ENCODE peak calls at places on chromosome 3, in six cellular contexts. D is OCI-LY7, P is PC-3, H is GM23338, O is neural progenitor cell, Q is MM.1S. U is an unnamed sample.

GRCh38 chr3:41569632-41570338 is 370.5 kb downstream of the CTNNB1 start:
- DNase-seq in D (no peak), P (peak; percentile 49), H (no peak), O (no peak), Q (no peak), U (no peak)

GRCh38 chr3:64235605-64236004 is 10.3 kb upstream of the PRICKLE2 start:
- DNase-seq in D (no peak), P (no peak), H (no peak), O (no peak), Q (no peak), U (no peak)

GRCh38 chr3:168620854-168621253 is 525.1 kb upstream of the GOLIM4 start:
- DNase-seq in D (peak; percentile 32), P (peak; percentile 58), H (peak; percentile 88), O (peak; percentile 71), Q (peak; percentile 46), U (peak; percentile 36)

GRCh38 chr3:65855370-65856100 is 183.2 kb downstream of the MAGI1 start:
- DNase-seq in D (no peak), P (peak; percentile 38), H (peak; percentile 17), O (no peak), Q (no peak), U (no peak)

GRCh38 chr3:41216993-41217392 is 17.7 kb downstream of the CTNNB1 start:
- DNase-seq in D (no peak), P (peak; percentile 10), H (no peak), O (no peak), Q (no peak), U (no peak)

GRCh38 chr3:176953106-176954080 is 243.9 kb downstream of the TBL1XR1 start:
- DNase-seq in D (no peak), P (peak; percentile 24), H (no peak), O (no peak), Q (no peak), U (no peak)

GRCh38 chr3:138418556-138419206 is 15.7 kb upstream of the ESYT3 start:
- DNase-seq in D (no peak), P (no peak), H (no peak), O (no peak), Q (no peak), U (no peak)

GRCh38 chr3:32896143-32896542 is 55.3 kb upstream of the CCR4 start:
- DNase-seq in D (no peak), P (no peak), H (no peak), O (no peak), Q (no peak), U (no peak)

GRCh38 chr3:188396251-188396650 is 242.3 kb downstream of the LPP start:
- DNase-seq in D (no peak), P (no peak), H (no peak), O (no peak), Q (no peak), U (no peak)

GRCh38 chr3:89613241-89613640 is 505.8 kb downstream of the EPHA3 start:
- DNase-seq in D (no peak), P (no peak), H (peak; percentile 17), O (no peak), Q (no peak), U (no peak)

GRCh38 chr3:134640872-134641470 is 9.9 kb downstream of the KY start:
- DNase-seq in D (peak; percentile 28), P (peak; percentile 22), H (peak; percentile 79), O (peak; percentile 59), Q (no peak), U (peak; percentile 64)

GRCh38 chr3:113747719-113748046 is 848 bp downstream of the ATP6V1A start:
- DNase-seq in D (peak; percentile 18), P (peak; percentile 27), H (no peak), O (peak; percentile 18), Q (peak; percentile 43), U (no peak)

GRCh38 chr3:46860381-46861292 is 2.6 kb downstream of the MYL3 start:
- DNase-seq in D (peak; percentile 44), P (peak; percentile 44), H (peak; percentile 61), O (no peak), Q (no peak), U (no peak)

GRCh38 chr3:154602241-154602640 is 172.3 kb upstream of the GPR149 start:
- DNase-seq in D (no peak), P (no peak), H (no peak), O (no peak), Q (no peak), U (no peak)

DNA sequence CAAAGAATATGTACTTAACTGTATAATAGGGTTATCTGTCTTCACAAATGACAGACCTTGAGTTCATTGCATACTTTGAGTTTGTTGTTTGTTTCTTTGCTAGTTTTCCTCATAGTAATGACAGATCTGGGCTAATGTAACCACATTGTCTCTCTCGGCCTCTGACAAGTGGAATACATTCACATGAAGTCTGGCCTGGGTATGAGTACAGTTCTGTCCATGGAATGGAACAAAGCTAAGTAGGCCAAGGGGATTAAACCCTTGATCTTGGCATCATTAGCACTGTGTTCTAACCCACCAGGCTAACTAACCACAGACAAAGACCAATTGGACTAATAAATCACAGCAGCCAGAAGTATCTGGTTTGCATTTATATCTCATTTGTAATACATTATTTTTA is 7.6 kb upstream of the VGLL3 start:
- DNase-seq in D (no peak), P (no peak), H (no peak), O (no peak), Q (no peak), U (no peak)
- TF ChIP-seq EZH2phosphoT487 in D (no peak), P (no peak), H (no peak), O (no peak), Q (no peak), U (no peak)

GRCh38 chr3:124775776-124776336 is 45.6 kb downstream of the UMPS start:
- DNase-seq in D (no peak), P (no peak), H (no peak), O (peak; percentile 20), Q (no peak), U (no peak)
- H3K4me2 ChIP-seq in D (no peak overlapping the region), P (no peak overlapping the region), H (no peak overlapping the region), O (no peak overlapping the region), Q (no peak overlapping the region), U (no peak overlapping the region)

DNA sequence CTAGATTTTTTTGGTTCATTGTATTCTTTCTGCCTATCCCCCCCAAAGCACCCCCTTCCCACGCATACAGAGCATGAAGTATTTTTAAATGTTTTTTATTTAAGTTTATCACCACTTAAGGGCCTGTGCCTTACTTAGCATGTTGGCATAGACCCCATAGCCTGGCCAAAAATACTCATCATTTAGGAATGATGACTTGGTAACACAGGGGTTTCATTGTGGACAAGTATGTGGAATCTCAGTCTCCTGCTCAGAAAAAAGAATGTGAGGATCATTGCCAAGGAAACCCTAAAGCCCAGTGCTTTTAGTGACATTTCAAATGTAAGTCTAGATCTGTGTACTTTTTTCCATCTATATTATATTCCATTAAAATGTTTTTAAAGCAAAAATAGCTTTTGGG is 146.3 kb downstream of the ALCAM start:
- DNase-seq in D (no peak), P (peak; percentile 79), H (no peak), O (no peak), Q (no peak), U (no peak)
- TF ChIP-seq EZH2phosphoT487 in D (no peak), P (no peak), H (no peak), O (no peak), Q (no peak), U (no peak)

DNA sequence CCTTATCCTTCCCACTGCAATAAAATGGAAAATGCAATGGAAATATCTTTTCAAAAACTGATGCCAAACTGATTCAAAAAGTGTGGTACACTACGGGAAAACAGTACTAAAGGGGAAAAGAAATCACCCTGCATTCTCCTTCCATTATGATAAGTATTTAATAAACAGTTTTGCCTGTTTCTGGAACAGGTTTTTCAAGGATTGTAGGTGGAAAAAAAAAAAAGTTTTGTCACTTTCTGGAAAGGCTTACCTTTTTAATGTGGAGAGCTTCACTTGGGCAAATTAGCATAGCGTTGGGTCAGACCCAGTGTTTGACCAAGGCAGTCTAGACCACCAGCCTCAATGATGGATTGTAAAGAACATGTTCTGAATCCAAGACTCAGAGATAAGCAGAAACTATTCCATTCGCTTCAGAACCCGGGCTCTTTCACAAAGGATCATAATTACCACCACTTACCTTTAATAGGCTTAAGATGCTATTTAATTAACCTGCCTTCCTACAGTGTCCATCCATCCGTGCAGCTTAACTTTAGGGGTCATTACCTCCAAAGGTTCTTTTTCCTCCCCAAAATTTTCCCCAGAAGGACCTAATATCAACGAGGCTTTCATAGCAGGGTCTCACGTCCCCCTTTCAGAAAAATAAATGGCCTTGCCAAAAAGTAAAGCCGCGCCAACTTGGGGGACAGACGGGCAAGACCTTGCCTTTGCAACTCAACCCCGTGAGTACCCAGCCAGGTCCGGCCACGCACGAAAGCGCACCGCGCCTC is 1.0 kb downstream of the DCBLD2 start:
- DNase-seq in D (no peak), P (no peak), H (no peak), O (peak; percentile 13), Q (no peak), U (peak; percentile 5)
- H3K4me2 ChIP-seq in D (peak overlapping the region; percentile 91), P (peak overlapping the region; percentile 90), H (peak overlapping the region; percentile 95), O (peak overlapping the region; percentile 80), Q (peak overlapping the region; percentile 98), U (peak overlapping the region; percentile 81)

GRCh38 chr3:193852901-193853300 is 259.9 kb downstream of the OPA1 start:
- DNase-seq in D (no peak), P (no peak), H (no peak), O (no peak), Q (no peak), U (no peak)

GRCh38 chr3:193853511-193854219 is 260.7 kb downstream of the OPA1 start:
- DNase-seq in D (no peak), P (peak; percentile 40), H (no peak), O (no peak), Q (no peak), U (no peak)

GRCh38 chr3:193850084-193850619 is 257.1 kb downstream of the OPA1 start:
- DNase-seq in D (no peak), P (no peak), H (no peak), O (no peak), Q (peak; percentile 62), U (no peak)

GRCh38 chr3:193851941-193852674 is 259.1 kb downstream of the OPA1 start:
- DNase-seq in D (no peak), P (peak; percentile 31), H (peak; percentile 83), O (peak; percentile 82), Q (no peak), U (no peak)

GRCh38 chr3:193851416-193851815 is 258.4 kb downstream of the OPA1 start:
- DNase-seq in D (no peak), P (peak; percentile 86), H (no peak), O (no peak), Q (no peak), U (no peak)
- TF ChIP-seq EZH2phosphoT487 in D (no peak), P (no peak), H (no peak), O (no peak), Q (no peak), U (no peak)

GRCh38 chr3:132723551-132723950 is 1.3 kb upstream of the NPHP3 start:
- DNase-seq in D (no peak), P (no peak), H (no peak), O (no peak), Q (no peak), U (no peak)
- H3K4me2 ChIP-seq in D (peak overlapping the region; percentile 100), P (peak overlapping the region; percentile 94), H (peak overlapping the region; percentile 74), O (peak overlapping the region; percentile 90), Q (peak overlapping the region; percentile 88), U (peak overlapping the region; percentile 83)

GRCh38 chr3:189863031-189863430 is 231.8 kb downstream of the TP63 start:
- DNase-seq in D (no peak), P (no peak), H (no peak), O (no peak), Q (no peak), U (no peak)
- TF ChIP-seq EZH2phosphoT487 in D (no peak), P (no peak), H (no peak), O (no peak), Q (no peak), U (no peak)

DNA sequence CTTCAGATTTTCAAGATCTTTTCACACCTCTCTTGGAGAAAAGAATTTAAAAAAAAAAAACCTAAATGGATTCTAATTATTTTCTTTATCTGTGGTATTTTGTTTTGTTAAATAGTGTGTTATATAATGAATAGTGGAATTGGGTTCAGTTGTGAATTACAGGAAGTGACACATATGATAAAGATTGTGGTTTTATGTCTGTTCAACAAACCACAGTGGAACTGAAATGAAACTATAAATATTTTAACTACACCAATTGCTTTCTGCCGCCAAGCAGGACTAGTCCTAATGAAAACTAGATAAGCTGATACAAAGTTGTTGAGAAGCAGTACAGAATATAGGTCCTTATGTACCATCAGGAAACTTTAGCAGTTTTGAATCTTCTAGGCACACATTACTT is 121.6 kb downstream of the UBE2E2 start:
- DNase-seq in D (peak; percentile 73), P (peak; percentile 73), H (no peak), O (no peak), Q (peak; percentile 56), U (no peak)
- H3K4me2 ChIP-seq in D (peak overlapping the region; percentile 71), P (peak overlapping the region; percentile 69), H (no peak overlapping the region), O (no peak overlapping the region), Q (peak overlapping the region; percentile 25), U (peak overlapping the region; percentile 42)